ENCODE peak calls at places on chromosomes 3 and 15, in eight cellular contexts. C, B, N, V, W, Y, K and I are unnamed samples.

GRCh38 chr3:37934631-37935289 is 55.8 kb upstream of the VILL start:
- DNase-seq in C (peak; percentile 31), B (no peak), N (no peak), V (no peak), W (no peak), Y (no peak), K (peak; percentile 51), I (no peak)

GRCh38 chr3:197554196-197554561 is 1.6 kb downstream of the BDH1 start:
- DNase-seq in C (no peak), B (no peak), N (no peak), V (no peak), W (no peak), Y (no peak), K (no peak), I (no peak)

GRCh38 chr3:196708467-196708866 is 3.6 kb downstream of the CEP19 start:
- DNase-seq in C (no peak), B (no peak), N (no peak), V (no peak), W (no peak), Y (no peak), K (no peak), I (no peak)

GRCh38 chr3:46609944-46610722 is 2.2 kb upstream of the FAM240A start:
- DNase-seq in C (peak; percentile 13), B (no peak), N (no peak), V (no peak), W (no peak), Y (no peak), K (no peak), I (no peak)

GRCh38 chr3:71022552-71023335 is 560.8 kb downstream of the FOXP1 start:
- DNase-seq in C (peak; percentile 29), B (no peak), N (no peak), V (no peak), W (no peak), Y (no peak), K (peak; percentile 40), I (no peak)

GRCh38 chr3:59818033-59818936 is 768.5 kb upstream of the CFAP20DC start:
- DNase-seq in C (peak; percentile 93), B (no peak), N (peak; percentile 23), V (no peak), W (no peak), Y (no peak), K (peak; percentile 41), I (no peak)

GRCh38 chr3:88195951-88196434 is 46.2 kb downstream of the C3orf38 start:
- DNase-seq in C (peak; percentile 42), B (no peak), N (no peak), V (peak; percentile 32), W (no peak), Y (no peak), K (no peak), I (no peak)

GRCh38 chr15:81197255-81197630 is 564 bp downstream of the IL16 start:
- DNase-seq in C (no peak), B (no peak), N (no peak), V (no peak), W (no peak), Y (no peak), K (no peak), I (no peak)

GRCh38 chr15:69206079-69206478 is 45.6 kb downstream of the GLCE start:
- DNase-seq in C (no peak), B (no peak), N (no peak), V (no peak), W (no peak), Y (no peak), K (no peak), I (no peak)

GRCh38 chr15:58568157-58568571 is 136.4 kb downstream of the LIPC start:
- DNase-seq in C (no peak), B (no peak), N (peak; percentile 46), V (no peak), W (no peak), Y (no peak), K (peak; percentile 82), I (no peak)

GRCh38 chr3:149424921-149425320 is 47.5 kb upstream of the TM4SF1 start:
- DNase-seq in C (no peak), B (no peak), N (no peak), V (no peak), W (no peak), Y (no peak), K (no peak), I (no peak)

GRCh38 chr15:39388118-39388517 is 192.8 kb upstream of the THBS1 start:
- DNase-seq in C (no peak), B (no peak), N (no peak), V (no peak), W (no peak), Y (no peak), K (no peak), I (no peak)

GRCh38 chr3:119604878-119605277 is 7.2 kb downstream of the PLA1A start:
- DNase-seq in C (peak; percentile 31), B (no peak), N (no peak), V (no peak), W (no peak), Y (no peak), K (no peak), I (no peak)

GRCh38 chr15:40793216-40793989 is 13.5 kb upstream of the ZFYVE19 start:
- DNase-seq in C (peak; percentile 91), B (peak; percentile 18), N (peak; percentile 59), V (no peak), W (no peak), Y (no peak), K (peak; percentile 96), I (no peak)

GRCh38 chr3:187763850-187764648 is 18.8 kb upstream of the BCL6 start:
- DNase-seq in C (no peak), B (no peak), N (no peak), V (no peak), W (no peak), Y (no peak), K (no peak), I (no peak)

GRCh38 chr15:52441846-52442245 is 86.8 kb downstream of the MYO5A start:
- DNase-seq in C (no peak), B (no peak), N (no peak), V (no peak), W (no peak), Y (no peak), K (no peak), I (no peak)

GRCh38 chr3:54628888-54629368 is 298.9 kb downstream of the LRTM1 start:
- DNase-seq in C (no peak), B (no peak), N (no peak), V (no peak), W (no peak), Y (no peak), K (no peak), I (no peak)

GRCh38 chr3:43919067-43919466 is 228.3 kb downstream of the ABHD5 start:
- DNase-seq in C (peak; percentile 13), B (no peak), N (no peak), V (no peak), W (no peak), Y (no peak), K (no peak), I (no peak)

GRCh38 chr3:184737641-184738518 is 26.0 kb upstream of the MAGEF1 start:
- DNase-seq in C (peak; percentile 45), B (no peak), N (no peak), V (no peak), W (no peak), Y (no peak), K (peak; percentile 44), I (no peak)

GRCh38 chr3:124787490-124788195 is 57.4 kb downstream of the UMPS start:
- DNase-seq in C (peak; percentile 39), B (no peak), N (no peak), V (no peak), W (no peak), Y (no peak), K (peak; percentile 9), I (no peak)

GRCh38 chr15:89003865-89004725 is 84.2 kb upstream of the ABHD2 start:
- DNase-seq in C (peak; percentile 72), B (no peak), N (no peak), V (peak; percentile 10), W (no peak), Y (no peak), K (peak; percentile 40), I (no peak)

GRCh38 chr3:129345971-129346370 is 67.3 kb downstream of the HMCES start:
- DNase-seq in C (no peak), B (no peak), N (no peak), V (no peak), W (no peak), Y (no peak), K (no peak), I (no peak)

GRCh38 chr3:49454457-49454856 is 15.6 kb upstream of the DAG1 start:
- DNase-seq in C (no peak), B (no peak), N (peak; percentile 78), V (peak; percentile 17), W (no peak), Y (no peak), K (peak; percentile 51), I (no peak)

GRCh38 chr3:98778852-98779379 is 15.8 kb downstream of the ST3GAL6 start:
- DNase-seq in C (peak; percentile 93), B (no peak), N (peak; percentile 21), V (no peak), W (no peak), Y (no peak), K (no peak), I (no peak)

GRCh38 chr15:29676961-29677402 is 145.3 kb downstream of the TJP1 start:
- DNase-seq in C (peak; percentile 17), B (no peak), N (no peak), V (no peak), W (no peak), Y (no peak), K (peak; percentile 57), I (no peak)

GRCh38 chr3:32596926-32597369 is 26.3 kb upstream of the DYNC1LI1 start:
- DNase-seq in C (peak; percentile 67), B (no peak), N (no peak), V (no peak), W (no peak), Y (no peak), K (no peak), I (no peak)

GRCh38 chr15:32029409-32029861 is 880 bp upstream of the CHRNA7 start:
- DNase-seq in C (peak; percentile 0), B (no peak), N (peak; percentile 34), V (no peak), W (no peak), Y (no peak), K (peak; percentile 16), I (no peak)

GRCh38 chr15:73965730-73966103 is 26.4 kb downstream of the STOML1 start:
- DNase-seq in C (peak; percentile 66), B (no peak), N (no peak), V (no peak), W (no peak), Y (no peak), K (no peak), I (no peak)

GRCh38 chr3:59820352-59820934 is 770.6 kb upstream of the CFAP20DC start:
- DNase-seq in C (peak; percentile 41), B (no peak), N (no peak), V (no peak), W (no peak), Y (no peak), K (no peak), I (no peak)

GRCh38 chr3:41053220-41053619 is 146.1 kb upstream of the CTNNB1 start:
- DNase-seq in C (no peak), B (no peak), N (no peak), V (peak; percentile 23), W (no peak), Y (no peak), K (no peak), I (no peak)

GRCh38 chr3:61674595-61674994 is 113.2 kb downstream of the PTPRG start:
- DNase-seq in C (no peak), B (no peak), N (no peak), V (no peak), W (no peak), Y (no peak), K (no peak), I (no peak)

GRCh38 chr3:188006726-188007393 is 147.1 kb upstream of the LPP start:
- DNase-seq in C (no peak), B (no peak), N (no peak), V (no peak), W (no peak), Y (no peak), K (no peak), I (peak; percentile 48)